ENCODE peak calls at places on chromosomes 1 and 21, in nine cellular contexts. J is activated naive CD8-positive, alpha-beta T cell treated with anti-CD3 and anti-CD28 coated beads for 36 hours; X is CD8-positive, alpha-beta memory T cell; N is HS-5; A is hypothalamus; D is stimulated activated CD4-positive, alpha-beta T cell treated with anti-CD3 and anti-CD28 coated beads, Interleukin-4, amount 100 ng/mL, for 48 hours; E is myocyte; Z is glomerular endothelial cell; G is cerebellar cortex. F is an unnamed sample.

GRCh38 chr1:6357243-6357929 is 36.2 kb downstream of the ACOT7 start:
- DNase-seq in J (no peak), X (no peak), N (no peak), A (no peak), D (no peak), E (no peak), Z (no peak), G (no peak), F (no peak)

GRCh38 chr21:42236693-42237092 is 17.8 kb downstream of the ABCG1 start:
- DNase-seq in J (no peak), X (no peak), N (no peak), A (no peak), D (no peak), E (no peak), Z (no peak), G (no peak), F (no peak)

GRCh38 chr1:19828546-19828945 is 13.5 kb upstream of the RNF186 start:
- DNase-seq in J (no peak), X (no peak), N (no peak), A (no peak), D (no peak), E (no peak), Z (no peak), G (no peak), F (no peak)

GRCh38 chr1:228077565-228078330 is 4.8 kb upstream of the ARF1 start:
- DNase-seq in J (no peak), X (peak), N (no peak), A (no peak), D (no peak), E (no peak), Z (no peak), G (no peak), F (no peak)

GRCh38 chr1:30377230-30378022 is 346.0 kb downstream of the MATN1 start:
- DNase-seq in J (no peak), X (no peak), N (no peak), A (no peak), D (no peak), E (peak), Z (no peak), G (no peak), F (no peak)

GRCh38 chr1:19096036-19096833 is 113.8 kb downstream of the UBR4 start:
- DNase-seq in J (no peak), X (no peak), N (no peak), A (no peak), D (no peak), E (no peak), Z (no peak), G (peak), F (no peak)

GRCh38 chr1:27577504-27578188 is 26.3 kb downstream of the AHDC1 start:
- DNase-seq in J (no peak), X (no peak), N (no peak), A (no peak), D (no peak), E (peak), Z (no peak), G (no peak), F (no peak)

GRCh38 chr1:64327119-64327518 is 123.7 kb downstream of the UBE2U start:
- DNase-seq in J (no peak), X (no peak), N (no peak), A (no peak), D (no peak), E (no peak), Z (no peak), G (no peak), F (no peak)

GRCh38 chr1:2602311-2602835 is 15.8 kb downstream of the PRXL2B start:
- DNase-seq in J (no peak), X (no peak), N (no peak), A (no peak), D (no peak), E (no peak), Z (no peak), G (no peak), F (no peak)

GRCh38 chr1:235069577-235070563 is 58.8 kb downstream of the TOMM20 start:
- DNase-seq in J (no peak), X (no peak), N (peak), A (no peak), D (no peak), E (peak), Z (no peak), G (no peak), F (no peak)